ENCODE peak calls at places on chromosome 18, in four cellular contexts. V is fibroblast of pulmonary artery, O is AG04450, U is HEK293T. Q is an unnamed sample.

GRCh38 chr18:54775686-54776085 is 52.6 kb upstream of the RAB27B start:
- DNase-seq in V (peak), O (no peak), U (peak), Q (no peak)

GRCh38 chr18:34039194-34039593 is 185.5 kb downstream of the NOL4 start:
- DNase-seq in V (no peak), O (no peak), U (no peak), Q (no peak)

GRCh38 chr18:3061581-3062416 is 48.9 kb upstream of the LPIN2 start:
- DNase-seq in V (no peak), O (no peak), U (no peak), Q (no peak)

GRCh38 chr18:34697233-34697632 is 12.9 kb upstream of the DTNA start:
- DNase-seq in V (no peak), O (no peak), U (no peak), Q (peak)

GRCh38 chr18:37309059-37309458 is 256.5 kb downstream of the CELF4 start:
- DNase-seq in V (peak), O (no peak), U (no peak), Q (no peak)

GRCh38 chr18:51447351-51447896 is 249.9 kb upstream of the MEX3C start:
- DNase-seq in V (peak), O (no peak), U (no peak), Q (no peak)

GRCh38 chr18:79897940-79898625 is 53.4 kb downstream of the SLC66A2 start:
- DNase-seq in V (no peak), O (no peak), U (no peak), Q (peak)

GRCh38 chr18:69469444-69469919 is 68.8 kb downstream of the DOK6 start:
- DNase-seq in V (no peak), O (no peak), U (peak), Q (peak)

GRCh38 chr18:79819064-79819725 is 21.5 kb downstream of the KCNG2 start:
- DNase-seq in V (no peak), O (no peak), U (no peak), Q (peak)